ENCODE peak calls at places on chromosomes 2 and 18, in four cellular contexts. One of them, this sample, is unnamed.

GRCh38 chr2:197596751-197597150 is 78.6 kb downstream of the RFTN2 start:
- DNase-seq in stomach: no peak
- DNase-seq in HCT116: no peak
- DNase-seq in neural progenitor cell: no peak
- DNase-seq in this sample: no peak

GRCh38 chr2:105486762-105487141 is 87.9 kb upstream of the FHL2 start:
- DNase-seq in stomach: no peak
- DNase-seq in HCT116: no peak
- DNase-seq in neural progenitor cell: no peak
- DNase-seq in this sample: no peak

GRCh38 chr18:24086082-24086481 is 52.8 kb upstream of the CABYR start:
- DNase-seq in stomach: no peak
- DNase-seq in HCT116: no peak
- DNase-seq in neural progenitor cell: no peak
- DNase-seq in this sample: no peak

GRCh38 chr2:220855296-220855695 is 716.8 kb downstream of the EPHA4 start:
- DNase-seq in stomach: no peak
- DNase-seq in HCT116: no peak
- DNase-seq in neural progenitor cell: no peak
- DNase-seq in this sample: no peak

GRCh38 chr2:226078656-226079055 is 679.1 kb downstream of the NYAP2 start:
- DNase-seq in stomach: no peak
- DNase-seq in HCT116: no peak
- DNase-seq in neural progenitor cell: no peak
- DNase-seq in this sample: no peak

GRCh38 chr2:216594081-216594480 is 39.1 kb upstream of the IGFBP2 start:
- DNase-seq in stomach: no peak
- DNase-seq in HCT116: no peak
- DNase-seq in neural progenitor cell: no peak
- DNase-seq in this sample: no peak

GRCh38 chr18:50218432-50219197 is 23.7 kb upstream of the MYO5B start:
- DNase-seq in stomach: peak; percentile 49
- DNase-seq in HCT116: peak; percentile 33
- DNase-seq in neural progenitor cell: peak; percentile 53
- DNase-seq in this sample: peak; percentile 20

GRCh38 chr2:102764083-102764482 is 2.3 kb downstream of the TMEM182 start:
- DNase-seq in stomach: no peak
- DNase-seq in HCT116: no peak
- DNase-seq in neural progenitor cell: no peak
- DNase-seq in this sample: no peak

GRCh38 chr2:47127862-47128543 is 27.1 kb downstream of the STPG4 start:
- DNase-seq in stomach: no peak
- DNase-seq in HCT116: no peak
- DNase-seq in neural progenitor cell: peak; percentile 11
- DNase-seq in this sample: no peak

GRCh38 chr2:56749152-56749752 is 565.5 kb downstream of the CCDC85A start:
- DNase-seq in stomach: no peak
- DNase-seq in HCT116: peak; percentile 21
- DNase-seq in neural progenitor cell: peak; percentile 34
- DNase-seq in this sample: no peak

GRCh38 chr2:109148347-109148746 is 19.3 kb downstream of the SH3RF3 start:
- DNase-seq in stomach: no peak
- DNase-seq in HCT116: no peak
- DNase-seq in neural progenitor cell: no peak
- DNase-seq in this sample: no peak

GRCh38 chr2:218402491-218402901 is 2.8 kb downstream of the CTDSP1 start:
- DNase-seq in stomach: no peak
- DNase-seq in HCT116: no peak
- DNase-seq in neural progenitor cell: no peak
- DNase-seq in this sample: no peak

GRCh38 chr18:58042826-58043362 is 1.1 kb upstream of the NEDD4L start:
- DNase-seq in stomach: no peak
- DNase-seq in HCT116: no peak
- DNase-seq in neural progenitor cell: peak; percentile 31
- DNase-seq in this sample: no peak

GRCh38 chr18:35511428-35511827 is 13.7 kb upstream of the INO80C start:
- DNase-seq in stomach: no peak
- DNase-seq in HCT116: no peak
- DNase-seq in neural progenitor cell: no peak
- DNase-seq in this sample: no peak

GRCh38 chr2:71936076-71937030 is 211.3 kb downstream of the CYP26B1 start:
- DNase-seq in stomach: no peak
- DNase-seq in HCT116: no peak
- DNase-seq in neural progenitor cell: no peak
- DNase-seq in this sample: no peak

GRCh38 chr2:96564563-96564962 is 28.0 kb downstream of the ARID5A start:
- DNase-seq in stomach: no peak
- DNase-seq in HCT116: no peak
- DNase-seq in neural progenitor cell: no peak
- DNase-seq in this sample: no peak

GRCh38 chr2:120418174-120418787 is 72.3 kb downstream of the INHBB start:
- DNase-seq in stomach: peak; percentile 9
- DNase-seq in HCT116: no peak
- DNase-seq in neural progenitor cell: no peak
- DNase-seq in this sample: no peak

GRCh38 chr2:44549099-44549471 is 187.3 kb downstream of the CAMKMT start:
- DNase-seq in stomach: no peak
- DNase-seq in HCT116: no peak
- DNase-seq in neural progenitor cell: no peak
- DNase-seq in this sample: no peak

GRCh38 chr18:26470011-26470637 is 78.2 kb downstream of the KCTD1 start:
- DNase-seq in stomach: no peak
- DNase-seq in HCT116: no peak
- DNase-seq in neural progenitor cell: peak; percentile 21
- DNase-seq in this sample: no peak

GRCh38 chr2:26619649-26620605 is 21.2 kb downstream of the CIB4 start:
- DNase-seq in stomach: no peak
- DNase-seq in HCT116: no peak
- DNase-seq in neural progenitor cell: no peak
- DNase-seq in this sample: no peak
- H3K4me3 ChIP-seq in stomach: no peak overlapping the region
- H3K4me3 ChIP-seq in HCT116: no peak overlapping the region
- H3K4me3 ChIP-seq in neural progenitor cell: no peak overlapping the region
- H3K4me3 ChIP-seq in this sample: no peak overlapping the region

DNA sequence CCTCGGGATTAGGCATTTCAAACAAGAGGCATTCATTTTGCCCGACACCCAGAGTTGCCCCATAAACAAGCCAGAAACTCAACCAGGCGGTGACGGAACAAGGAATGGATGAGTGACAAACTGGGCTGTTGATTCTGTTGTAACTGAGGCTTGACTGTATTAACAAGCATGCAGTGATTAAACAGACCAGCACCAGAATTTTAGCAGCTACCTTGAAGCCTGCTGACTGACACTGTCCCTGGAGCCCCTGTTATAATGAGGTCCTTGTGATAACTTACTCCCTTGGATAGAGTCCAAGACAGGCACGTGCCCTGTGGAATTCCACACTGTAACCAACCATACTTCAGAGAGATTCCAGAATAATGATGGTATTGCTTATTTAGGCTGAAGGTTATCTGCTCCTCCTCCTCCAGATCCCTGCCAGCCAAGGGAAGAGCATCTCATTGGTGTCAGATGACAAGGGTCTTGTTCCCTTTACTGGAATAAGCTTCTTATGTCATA is 97.1 kb upstream of the RMDN2 start:
- DNase-seq in stomach: no peak
- DNase-seq in HCT116: no peak
- DNase-seq in neural progenitor cell: peak; percentile 10
- DNase-seq in this sample: no peak
- H3K27ac ChIP-seq in stomach: no peak overlapping the region
- H3K27ac ChIP-seq in HCT116: no peak overlapping the region
- H3K27ac ChIP-seq in neural progenitor cell: no peak overlapping the region
- H3K27ac ChIP-seq in this sample: no peak overlapping the region

DNA sequence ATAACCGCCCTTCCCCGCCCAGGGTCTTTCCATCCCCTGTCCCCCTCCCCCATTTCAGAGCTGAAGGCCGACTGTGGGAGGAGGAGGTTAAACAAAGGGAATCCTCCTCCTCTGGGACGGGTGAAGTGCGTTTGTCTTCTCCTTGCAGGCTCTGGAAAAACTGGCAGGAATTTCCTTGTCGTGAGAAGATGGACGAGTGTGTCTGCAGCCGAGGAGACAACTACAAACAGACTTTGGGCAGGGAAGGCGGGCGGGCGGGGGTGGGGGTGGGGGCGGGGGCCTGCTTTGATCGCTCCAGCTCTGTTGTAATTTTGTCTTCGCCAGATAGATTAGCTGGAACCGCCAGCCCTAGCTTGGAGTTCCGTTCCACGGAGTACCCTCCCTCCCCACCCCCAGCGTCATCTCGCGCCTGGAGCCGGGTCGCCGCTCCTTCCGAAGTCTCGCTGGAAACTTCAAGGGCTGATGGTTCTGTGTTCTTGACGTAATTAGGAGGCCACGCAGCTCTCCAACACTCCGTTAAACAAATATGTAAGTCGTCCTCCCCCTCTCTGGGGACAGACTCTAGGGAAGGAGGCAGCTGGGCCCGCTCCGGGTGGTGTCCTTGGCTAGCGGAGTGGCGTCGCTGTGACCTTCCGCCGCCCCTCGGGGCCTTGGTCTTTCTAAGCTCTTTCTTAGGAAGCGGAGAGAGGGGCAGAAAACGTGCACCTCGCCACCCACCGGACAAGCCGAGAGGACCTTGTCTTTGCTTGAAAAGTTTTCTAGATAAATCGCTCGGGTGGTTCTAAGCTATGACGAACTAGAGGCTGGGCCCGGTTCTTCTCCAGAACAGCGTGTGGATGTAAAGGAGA is 6.2 kb upstream of the SP9 start:
- DNase-seq in stomach: no peak
- DNase-seq in HCT116: no peak
- DNase-seq in neural progenitor cell: peak; percentile 57
- DNase-seq in this sample: no peak
- H3K4me1 ChIP-seq in stomach: peaks cover 49% of the 10 kb centered on the region
- H3K4me1 ChIP-seq in HCT116: peaks cover 2% of the 10 kb centered on the region
- H3K4me1 ChIP-seq in neural progenitor cell: peaks cover 40% of the 10 kb centered on the region
- H3K4me1 ChIP-seq in this sample: peaks cover 28% of the 10 kb centered on the region

DNA sequence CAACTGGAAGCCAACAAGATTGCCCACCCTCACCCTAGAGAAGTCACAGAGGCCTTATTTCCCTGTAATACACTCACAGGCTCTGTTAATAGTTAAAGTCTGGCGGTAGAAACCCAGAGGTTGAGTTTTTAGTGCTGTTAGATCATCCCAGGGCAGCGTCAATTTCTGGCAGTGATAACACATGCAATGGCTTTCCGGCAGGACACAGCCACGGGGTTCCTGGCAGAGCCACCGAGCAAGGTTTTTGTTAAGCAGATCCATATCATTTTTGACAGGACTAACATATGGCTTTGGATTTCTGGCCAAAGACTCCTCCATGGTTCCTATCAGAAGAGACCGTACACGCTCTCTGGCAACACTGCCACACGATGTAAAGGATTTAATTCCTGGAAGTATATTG is 854.4 kb downstream of the LRRTM4 start:
- DNase-seq in stomach: no peak
- DNase-seq in HCT116: no peak
- DNase-seq in neural progenitor cell: no peak
- DNase-seq in this sample: no peak
- H3K4me3 ChIP-seq in stomach: no peak overlapping the region
- H3K4me3 ChIP-seq in HCT116: no peak overlapping the region
- H3K4me3 ChIP-seq in neural progenitor cell: no peak overlapping the region
- H3K4me3 ChIP-seq in this sample: no peak overlapping the region

GRCh38 chr2:15636972-15637785 is 45.5 kb downstream of the DDX1 start:
- DNase-seq in stomach: peak; percentile 73
- DNase-seq in HCT116: peak; percentile 23
- DNase-seq in neural progenitor cell: peak; percentile 85
- DNase-seq in this sample: peak; percentile 13
- H3K27ac ChIP-seq in stomach: no peak overlapping the region
- H3K27ac ChIP-seq in HCT116: no peak overlapping the region
- H3K27ac ChIP-seq in neural progenitor cell: no peak overlapping the region
- H3K27ac ChIP-seq in this sample: no peak overlapping the region

GRCh38 chr18:33579868-33580205 is 1.8 kb downstream of the ASXL3 start:
- DNase-seq in stomach: no peak
- DNase-seq in HCT116: no peak
- DNase-seq in neural progenitor cell: peak; percentile 22
- DNase-seq in this sample: no peak
- H3K4me1 ChIP-seq in stomach: peaks cover 46% of the 10 kb centered on the region
- H3K4me1 ChIP-seq in HCT116: no peaks in the 10 kb centered on the region
- H3K4me1 ChIP-seq in neural progenitor cell: peaks cover 24% of the 10 kb centered on the region
- H3K4me1 ChIP-seq in this sample: no peaks in the 10 kb centered on the region

This sample was measured in effector memory CD4-positive, alpha-beta T cell.